ENCODE peak calls at places on chromosomes 1 and 21, in seven cellular contexts. S, O, V, Q, L, A and H are unnamed samples.

GRCh38 chr1:183032122-183032921 is 9.1 kb downstream of the LAMC1 start:
- DNase-seq in S (no peak), O (no peak), V (no peak), Q (no peak), L (no peak), A (no peak), H (no peak)

GRCh38 chr1:94100785-94101612 is 19.9 kb downstream of the ABCA4 start:
- DNase-seq in S (no peak), O (no peak), V (no peak), Q (no peak), L (no peak), A (no peak), H (no peak)

GRCh38 chr1:30611741-30612309 is 111.6 kb downstream of the MATN1 start:
- DNase-seq in S (no peak), O (no peak), V (peak), Q (no peak), L (no peak), A (no peak), H (peak)

GRCh38 chr21:17901458-17902092 is 82.4 kb upstream of the C21orf91 start:
- DNase-seq in S (no peak), O (no peak), V (no peak), Q (no peak), L (no peak), A (no peak), H (no peak)

GRCh38 chr1:155961937-155962336 is 16.4 kb downstream of the ARHGEF2 start:
- DNase-seq in S (no peak), O (no peak), V (no peak), Q (no peak), L (peak), A (peak), H (no peak)

GRCh38 chr1:200951016-200951415 is 56.3 kb downstream of the INAVA start:
- DNase-seq in S (no peak), O (no peak), V (no peak), Q (no peak), L (no peak), A (no peak), H (no peak)

GRCh38 chr21:34187935-34188334 is 114.6 kb downstream of the MRPS6 start:
- DNase-seq in S (no peak), O (no peak), V (no peak), Q (peak), L (no peak), A (no peak), H (peak)

GRCh38 chr1:2316451-2316940 is 74.9 kb downstream of the MORN1 start:
- DNase-seq in S (no peak), O (no peak), V (no peak), Q (no peak), L (no peak), A (no peak), H (no peak)

GRCh38 chr1:238642231-238642630 is 744.1 kb upstream of the CHRM3 start:
- DNase-seq in S (no peak), O (no peak), V (no peak), Q (no peak), L (no peak), A (no peak), H (no peak)

GRCh38 chr1:22365331-22366295 is 86.0 kb upstream of the ZBTB40 start:
- DNase-seq in S (no peak), O (no peak), V (no peak), Q (no peak), L (no peak), A (no peak), H (no peak)

GRCh38 chr1:172382949-172383348 is 37.5 kb upstream of the C1orf105 start:
- DNase-seq in S (no peak), O (no peak), V (no peak), Q (no peak), L (no peak), A (no peak), H (no peak)

GRCh38 chr1:3636080-3636479 is 11.3 kb downstream of the TPRG1L start:
- DNase-seq in S (no peak), O (no peak), V (no peak), Q (no peak), L (no peak), A (no peak), H (no peak)

GRCh38 chr1:33379631-33380354 is 51.1 kb downstream of the PHC2 start:
- DNase-seq in S (no peak), O (no peak), V (no peak), Q (no peak), L (no peak), A (no peak), H (no peak)

GRCh38 chr1:155174334-155175280 is 958 bp downstream of the TRIM46 start:
- DNase-seq in S (no peak), O (no peak), V (no peak), Q (peak), L (no peak), A (peak), H (peak)

GRCh38 chr1:224333309-224333926 is 3.4 kb upstream of the NVL start:
- DNase-seq in S (peak), O (no peak), V (peak), Q (peak), L (peak), A (no peak), H (no peak)

GRCh38 chr1:55284856-55285255 is 69.7 kb upstream of the USP24 start:
- DNase-seq in S (no peak), O (no peak), V (peak), Q (peak), L (peak), A (no peak), H (no peak)

GRCh38 chr1:68011786-68012375 is 38.5 kb downstream of the DIRAS3 start:
- DNase-seq in S (no peak), O (no peak), V (no peak), Q (no peak), L (no peak), A (no peak), H (no peak)

GRCh38 chr1:27658951-27659496 is 13.0 kb downstream of the IFI6 start:
- DNase-seq in S (peak), O (no peak), V (no peak), Q (peak), L (no peak), A (no peak), H (no peak)

GRCh38 chr1:30572192-30572591 is 151.2 kb downstream of the MATN1 start:
- DNase-seq in S (no peak), O (no peak), V (no peak), Q (no peak), L (no peak), A (no peak), H (no peak)

GRCh38 chr1:181251001-181251712 is 162.7 kb downstream of the IER5 start:
- DNase-seq in S (no peak), O (no peak), V (no peak), Q (peak), L (peak), A (no peak), H (no peak)

GRCh38 chr1:55061706-55062321 is 22.5 kb downstream of the PCSK9 start:
- DNase-seq in S (no peak), O (no peak), V (no peak), Q (no peak), L (no peak), A (no peak), H (peak)

GRCh38 chr21:41636636-41637625 is 129.0 kb upstream of the TMPRSS2 start:
- DNase-seq in S (no peak), O (no peak), V (no peak), Q (no peak), L (no peak), A (no peak), H (no peak)

GRCh38 chr1:233790662-233791371 is 113.7 kb upstream of the SLC35F3 start:
- DNase-seq in S (peak), O (no peak), V (peak), Q (peak), L (peak), A (no peak), H (no peak)

GRCh38 chr1:116377564-116378529 is 4.8 kb downstream of the ATP1A1 start:
- DNase-seq in S (peak), O (no peak), V (peak), Q (peak), L (no peak), A (peak), H (no peak)

GRCh38 chr1:11721301-11721700 is 14.6 kb upstream of the AGTRAP start:
- DNase-seq in S (no peak), O (no peak), V (no peak), Q (no peak), L (no peak), A (no peak), H (no peak)

GRCh38 chr1:218660678-218661053 is 315.5 kb downstream of the TGFB2 start:
- DNase-seq in S (no peak), O (no peak), V (no peak), Q (no peak), L (no peak), A (no peak), H (no peak)

GRCh38 chr21:45888361-45889009 is 93.1 kb upstream of the COL6A1 start:
- DNase-seq in S (no peak), O (no peak), V (no peak), Q (no peak), L (no peak), A (no peak), H (no peak)

GRCh38 chr1:153509729-153510354 is 25.9 kb downstream of the S100A6 start:
- DNase-seq in S (peak), O (no peak), V (peak), Q (no peak), L (peak), A (no peak), H (no peak)

GRCh38 chr1:168554603-168555520 is 11.1 kb upstream of the XCL2 start:
- DNase-seq in S (no peak), O (no peak), V (no peak), Q (no peak), L (no peak), A (no peak), H (no peak)

GRCh38 chr1:247895976-247896375 is 589 bp downstream of the OR2W3 start:
- DNase-seq in S (no peak), O (no peak), V (no peak), Q (no peak), L (no peak), A (no peak), H (no peak)

GRCh38 chr1:55682198-55682597 is 467.0 kb upstream of the USP24 start:
- DNase-seq in S (no peak), O (no peak), V (no peak), Q (no peak), L (no peak), A (no peak), H (no peak)

GRCh38 chr1:26582836-26583460 is 53.4 kb downstream of the RPS6KA1 start:
- DNase-seq in S (peak), O (no peak), V (no peak), Q (peak), L (no peak), A (peak), H (no peak)

GRCh38 chr1:26349196-26349885 is 4.6 kb downstream of the CRYBG2 start:
- DNase-seq in S (no peak), O (no peak), V (no peak), Q (no peak), L (no peak), A (no peak), H (no peak)

GRCh38 chr1:221069178-221069903 is 190.1 kb downstream of the HLX start:
- DNase-seq in S (peak), O (no peak), V (no peak), Q (no peak), L (no peak), A (no peak), H (no peak)

DNA sequence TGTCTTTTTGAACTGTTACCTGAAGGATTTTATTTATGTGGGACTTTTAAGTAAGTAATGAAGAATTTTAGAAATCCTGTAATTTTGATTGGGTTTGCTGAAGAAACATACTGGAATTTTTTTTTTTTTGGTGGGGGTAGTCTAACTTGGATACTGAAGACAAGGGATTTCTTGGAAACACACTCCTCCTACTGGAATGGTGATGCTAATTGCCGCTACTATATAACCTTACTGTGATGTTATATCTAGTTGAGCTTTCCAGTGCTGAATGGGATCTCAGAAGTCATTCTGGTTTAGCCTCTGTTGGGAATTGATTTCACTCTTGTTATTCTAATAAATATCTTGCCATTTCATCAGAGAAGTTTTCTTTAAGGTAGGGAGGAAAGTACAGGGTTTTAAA is 8.4 kb downstream of the PPP2R5A start:
- DNase-seq in S (no peak), O (no peak), V (peak), Q (no peak), L (no peak), A (no peak), H (no peak)
- TF ChIP-seq CTCF in S (no peak), O (peak), V (peak), Q (peak), L (no peak), A (peak), H (peak)

DNA sequence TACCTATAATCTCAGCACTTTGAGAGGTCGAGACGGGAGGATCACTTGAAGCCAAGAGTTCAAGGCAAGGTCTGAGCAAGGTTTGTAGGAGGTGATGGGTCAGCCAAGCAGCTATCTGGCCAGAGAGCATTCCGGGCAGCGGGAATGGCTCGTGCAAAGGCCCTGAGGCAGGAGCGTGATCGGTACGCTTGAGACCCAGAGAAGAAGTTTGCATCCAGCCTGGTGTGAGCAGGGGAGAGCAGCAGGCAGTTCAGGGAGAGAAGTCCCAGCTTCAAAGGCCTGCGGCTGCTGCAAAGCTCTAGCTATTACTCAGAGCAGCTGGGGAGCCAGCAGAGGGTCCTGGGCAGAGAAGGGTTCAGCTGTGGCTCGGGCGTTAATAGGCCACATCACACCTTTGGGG is 5.1 kb upstream of the SRARP start:
- DNase-seq in S (no peak), O (no peak), V (no peak), Q (no peak), L (no peak), A (no peak), H (no peak)
- TF ChIP-seq CTCF in S (no peak), O (no peak), V (no peak), Q (no peak), L (no peak), A (no peak), H (no peak)

GRCh38 chr1:53837924-53838653 is at the start of gene NDC1:
- DNase-seq in S (peak), O (peak), V (peak), Q (peak), L (peak), A (peak), H (peak)
- TF ChIP-seq CTCF in S (no peak), O (peak), V (peak), Q (no peak), L (no peak), A (peak), H (peak)

GRCh38 chr1:191634801-191635520 is 523.3 kb upstream of the RGS18 start:
- DNase-seq in S (no peak), O (no peak), V (no peak), Q (no peak), L (no peak), A (no peak), H (no peak)

GRCh38 chr1:191624044-191624443 is 534.2 kb upstream of the RGS18 start:
- DNase-seq in S (no peak), O (no peak), V (no peak), Q (no peak), L (no peak), A (no peak), H (no peak)

DNA sequence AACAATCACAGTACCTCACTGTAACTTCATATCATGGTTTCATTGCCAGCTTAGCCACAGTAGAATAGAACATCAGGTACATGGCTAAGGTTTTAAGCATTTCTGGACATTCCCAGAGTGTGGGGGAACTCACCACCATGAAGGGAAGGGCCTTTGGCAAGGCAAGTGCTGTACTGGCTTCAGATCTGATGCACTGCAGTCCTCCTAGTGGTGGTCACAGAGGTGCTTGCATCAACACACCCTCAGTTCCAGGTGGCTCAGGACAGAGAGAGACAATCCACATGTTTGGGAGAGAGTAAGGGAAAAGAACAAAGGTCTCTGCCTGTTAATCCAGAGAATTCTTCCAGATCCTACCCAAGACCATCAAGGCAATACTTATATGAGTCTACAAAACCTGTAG is 528.4 kb upstream of the RGS18 start:
- DNase-seq in S (no peak), O (no peak), V (no peak), Q (no peak), L (peak), A (no peak), H (no peak)
- TF ChIP-seq CTCF in S (no peak), O (no peak), V (no peak), Q (no peak), L (no peak), A (no peak), H (no peak)